ENCODE peak calls at places on chromosomes 7 and 10, in nine cellular contexts. One of them, this sample, is unnamed.

GRCh38 chr7:78125884-78126283 is 327.3 kb downstream of the PHTF2 start:
- DNase-seq in fibroblast of the conjunctiva: no peak
- DNase-seq in breast epithelium: no peak
- DNase-seq in occipital lobe: no peak
- DNase-seq in RWPE2: no peak
- DNase-seq in tibial artery: no peak
- DNase-seq in EH: peak
- DNase-seq in kidney epithelial cell: no peak
- DNase-seq in OCI-M1: no peak
- DNase-seq in this sample: no peak

GRCh38 chr10:4242561-4243035 is 457.6 kb upstream of the KLF6 start:
- DNase-seq in fibroblast of the conjunctiva: peak
- DNase-seq in breast epithelium: no peak
- DNase-seq in occipital lobe: no peak
- DNase-seq in RWPE2: no peak
- DNase-seq in tibial artery: no peak
- DNase-seq in EH: peak
- DNase-seq in kidney epithelial cell: peak
- DNase-seq in OCI-M1: no peak
- DNase-seq in this sample: no peak

GRCh38 chr7:44985033-44985695 is 6.3 kb upstream of the MYO1G start:
- DNase-seq in fibroblast of the conjunctiva: no peak
- DNase-seq in breast epithelium: no peak
- DNase-seq in occipital lobe: no peak
- DNase-seq in RWPE2: no peak
- DNase-seq in tibial artery: no peak
- DNase-seq in EH: no peak
- DNase-seq in kidney epithelial cell: no peak
- DNase-seq in OCI-M1: no peak
- DNase-seq in this sample: no peak

GRCh38 chr7:128425851-128426250 is 16.1 kb upstream of the IMPDH1 start:
- DNase-seq in fibroblast of the conjunctiva: peak
- DNase-seq in breast epithelium: no peak
- DNase-seq in occipital lobe: no peak
- DNase-seq in RWPE2: no peak
- DNase-seq in tibial artery: peak
- DNase-seq in EH: peak
- DNase-seq in kidney epithelial cell: no peak
- DNase-seq in OCI-M1: peak
- DNase-seq in this sample: peak

GRCh38 chr7:100087055-100087750 is 1.6 kb upstream of the COPS6 start:
- DNase-seq in fibroblast of the conjunctiva: peak
- DNase-seq in breast epithelium: no peak
- DNase-seq in occipital lobe: no peak
- DNase-seq in RWPE2: no peak
- DNase-seq in tibial artery: no peak
- DNase-seq in EH: peak
- DNase-seq in kidney epithelial cell: peak
- DNase-seq in OCI-M1: no peak
- DNase-seq in this sample: no peak

GRCh38 chr10:310976-311639 is 175.9 kb downstream of the ZMYND11 start:
- DNase-seq in fibroblast of the conjunctiva: no peak
- DNase-seq in breast epithelium: no peak
- DNase-seq in occipital lobe: no peak
- DNase-seq in RWPE2: no peak
- DNase-seq in tibial artery: no peak
- DNase-seq in EH: peak
- DNase-seq in kidney epithelial cell: no peak
- DNase-seq in OCI-M1: no peak
- DNase-seq in this sample: no peak

GRCh38 chr7:137652721-137653120 is 194.1 kb downstream of the DGKI start:
- DNase-seq in fibroblast of the conjunctiva: peak
- DNase-seq in breast epithelium: no peak
- DNase-seq in occipital lobe: no peak
- DNase-seq in RWPE2: no peak
- DNase-seq in tibial artery: no peak
- DNase-seq in EH: peak
- DNase-seq in kidney epithelial cell: no peak
- DNase-seq in OCI-M1: no peak
- DNase-seq in this sample: no peak

GRCh38 chr7:143980746-143981510 is 19.2 kb upstream of the OR6B1 start:
- DNase-seq in fibroblast of the conjunctiva: no peak
- DNase-seq in breast epithelium: no peak
- DNase-seq in occipital lobe: no peak
- DNase-seq in RWPE2: no peak
- DNase-seq in tibial artery: no peak
- DNase-seq in EH: no peak
- DNase-seq in kidney epithelial cell: no peak
- DNase-seq in OCI-M1: no peak
- DNase-seq in this sample: no peak

GRCh38 chr10:65550761-65551160 is 1375.1 kb upstream of the LRRTM3 start:
- DNase-seq in fibroblast of the conjunctiva: no peak
- DNase-seq in breast epithelium: no peak
- DNase-seq in occipital lobe: no peak
- DNase-seq in RWPE2: no peak
- DNase-seq in tibial artery: no peak
- DNase-seq in EH: no peak
- DNase-seq in kidney epithelial cell: no peak
- DNase-seq in OCI-M1: no peak
- DNase-seq in this sample: no peak

GRCh38 chr10:71184402-71184801 is 28.0 kb upstream of the UNC5B start:
- DNase-seq in fibroblast of the conjunctiva: no peak
- DNase-seq in breast epithelium: no peak
- DNase-seq in occipital lobe: no peak
- DNase-seq in RWPE2: no peak
- DNase-seq in tibial artery: no peak
- DNase-seq in EH: no peak
- DNase-seq in kidney epithelial cell: no peak
- DNase-seq in OCI-M1: no peak
- DNase-seq in this sample: no peak

GRCh38 chr10:13765641-13766341 is 179.0 kb downstream of the PRPF18 start:
- DNase-seq in fibroblast of the conjunctiva: no peak
- DNase-seq in breast epithelium: no peak
- DNase-seq in occipital lobe: no peak
- DNase-seq in RWPE2: no peak
- DNase-seq in tibial artery: no peak
- DNase-seq in EH: peak
- DNase-seq in kidney epithelial cell: peak
- DNase-seq in OCI-M1: no peak
- DNase-seq in this sample: no peak

GRCh38 chr10:131822694-131823245 is 78.0 kb upstream of the PPP2R2D start:
- DNase-seq in fibroblast of the conjunctiva: no peak
- DNase-seq in breast epithelium: no peak
- DNase-seq in occipital lobe: no peak
- DNase-seq in RWPE2: no peak
- DNase-seq in tibial artery: no peak
- DNase-seq in EH: no peak
- DNase-seq in kidney epithelial cell: no peak
- DNase-seq in OCI-M1: no peak
- DNase-seq in this sample: no peak

GRCh38 chr7:98968621-98969020 is 90.3 kb downstream of the TRRAP start:
- DNase-seq in fibroblast of the conjunctiva: no peak
- DNase-seq in breast epithelium: no peak
- DNase-seq in occipital lobe: no peak
- DNase-seq in RWPE2: no peak
- DNase-seq in tibial artery: no peak
- DNase-seq in EH: no peak
- DNase-seq in kidney epithelial cell: no peak
- DNase-seq in OCI-M1: no peak
- DNase-seq in this sample: no peak

GRCh38 chr7:78279035-78279434 is 480.5 kb downstream of the PHTF2 start:
- DNase-seq in fibroblast of the conjunctiva: peak
- DNase-seq in breast epithelium: no peak
- DNase-seq in occipital lobe: no peak
- DNase-seq in RWPE2: no peak
- DNase-seq in tibial artery: no peak
- DNase-seq in EH: peak
- DNase-seq in kidney epithelial cell: peak
- DNase-seq in OCI-M1: no peak
- DNase-seq in this sample: no peak

GRCh38 chr7:1140481-1141104 is 19.4 kb downstream of the ZFAND2A start:
- DNase-seq in fibroblast of the conjunctiva: no peak
- DNase-seq in breast epithelium: peak
- DNase-seq in occipital lobe: no peak
- DNase-seq in RWPE2: no peak
- DNase-seq in tibial artery: no peak
- DNase-seq in EH: no peak
- DNase-seq in kidney epithelial cell: no peak
- DNase-seq in OCI-M1: no peak
- DNase-seq in this sample: no peak

GRCh38 chr10:126639084-126639483 is 31.4 kb downstream of the C10orf90 start:
- DNase-seq in fibroblast of the conjunctiva: no peak
- DNase-seq in breast epithelium: no peak
- DNase-seq in occipital lobe: no peak
- DNase-seq in RWPE2: no peak
- DNase-seq in tibial artery: no peak
- DNase-seq in EH: no peak
- DNase-seq in kidney epithelial cell: no peak
- DNase-seq in OCI-M1: peak
- DNase-seq in this sample: no peak

GRCh38 chr10:53111529-53111928 is 338.9 kb upstream of the MBL2 start:
- DNase-seq in fibroblast of the conjunctiva: no peak
- DNase-seq in breast epithelium: no peak
- DNase-seq in occipital lobe: no peak
- DNase-seq in RWPE2: no peak
- DNase-seq in tibial artery: no peak
- DNase-seq in EH: no peak
- DNase-seq in kidney epithelial cell: no peak
- DNase-seq in OCI-M1: peak
- DNase-seq in this sample: peak

GRCh38 chr10:6176691-6177231 is 26.0 kb upstream of the PFKFB3 start:
- DNase-seq in fibroblast of the conjunctiva: no peak
- DNase-seq in breast epithelium: no peak
- DNase-seq in occipital lobe: no peak
- DNase-seq in RWPE2: no peak
- DNase-seq in tibial artery: no peak
- DNase-seq in EH: peak
- DNase-seq in kidney epithelial cell: no peak
- DNase-seq in OCI-M1: peak
- DNase-seq in this sample: no peak

GRCh38 chr10:60135020-60135419 is 228.7 kb upstream of the CCDC6 start:
- DNase-seq in fibroblast of the conjunctiva: no peak
- DNase-seq in breast epithelium: no peak
- DNase-seq in occipital lobe: no peak
- DNase-seq in RWPE2: no peak
- DNase-seq in tibial artery: no peak
- DNase-seq in EH: no peak
- DNase-seq in kidney epithelial cell: no peak
- DNase-seq in OCI-M1: peak
- DNase-seq in this sample: no peak

GRCh38 chr10:96998329-96998888 is 166.3 kb downstream of the LCOR start:
- DNase-seq in fibroblast of the conjunctiva: peak
- DNase-seq in breast epithelium: no peak
- DNase-seq in occipital lobe: no peak
- DNase-seq in RWPE2: no peak
- DNase-seq in tibial artery: no peak
- DNase-seq in EH: peak
- DNase-seq in kidney epithelial cell: no peak
- DNase-seq in OCI-M1: no peak
- DNase-seq in this sample: no peak

This sample was measured in CD4-positive, CD25-positive, alpha-beta regulatory T cell.